ENCODE peak calls at places on chromosomes 12 and 14, in ten cellular contexts. P is GM04504; X is iPS-NIHi11; V is lower lobe of right lung; K is lung; B is COR-L47; F is stimulated activated CD8-positive, alpha-beta memory T cell treated with anti-CD3 and anti-CD28 coated beads, Interleukin-2, amount 100 ng/mL, for 1 hour; M is fibroblast of the aortic adventitia; Y is effector memory CD4-positive, alpha-beta T cell; Z is activated T-cell treated with anti-CD3 and anti-CD28 coated beads, Interleukin-2, amount 50 U/mL, for 1 hour. G is an unnamed sample.

GRCh38 chr14:21087294-21088091 is 11.0 kb downstream of the ZNF219 start:
- DNase-seq in B (peak; percentile 88), X (peak; percentile 45), P (peak; percentile 75), M (peak; percentile 95), Y (peak; percentile 79), K (no peak), Z (peak; percentile 61), F (peak; percentile 34), V (no peak), G (peak; percentile 92)

GRCh38 chr14:71511152-71511551 is 421.1 kb upstream of the RGS6 start:
- DNase-seq in F (no peak), P (no peak), Y (no peak), K (no peak), B (no peak), M (no peak), V (no peak), Z (no peak), X (no peak), G (no peak)

GRCh38 chr12:43835264-43835655 is 621 bp upstream of the TMEM117 start:
- DNase-seq in Z (no peak), F (no peak), V (no peak), P (no peak), B (no peak), Y (no peak), M (peak; percentile 17), X (no peak), K (no peak), G (no peak)

GRCh38 chr14:50082784-50083466 is 33.4 kb downstream of the VCPKMT start:
- DNase-seq in F (peak; percentile 63), Y (peak; percentile 79), Z (peak; percentile 75), M (no peak), P (no peak), V (no peak), X (no peak), K (no peak), B (no peak), G (peak; percentile 17)

GRCh38 chr12:15701721-15702156 is 87.4 kb downstream of the EPS8 start:
- DNase-seq in Y (no peak), X (no peak), F (no peak), M (peak; percentile 62), V (no peak), Z (no peak), B (no peak), P (peak; percentile 58), K (no peak), G (peak; percentile 65)

GRCh38 chr14:93173943-93174395 is 10.7 kb downstream of the MOAP1 start:
- DNase-seq in P (no peak), Y (no peak), Z (no peak), F (no peak), M (peak; percentile 10), B (no peak), K (no peak), X (no peak), V (no peak), G (peak; percentile 33)

GRCh38 chr12:27870939-27871338 is 90.9 kb upstream of the MANSC4 start:
- DNase-seq in K (no peak), Z (no peak), V (no peak), P (peak; percentile 51), B (no peak), X (no peak), Y (no peak), F (no peak), M (peak; percentile 63), G (peak; percentile 50)

GRCh38 chr14:68506021-68506644 is 286.7 kb downstream of the ZFP36L1 start:
- DNase-seq in K (no peak), X (no peak), B (no peak), Y (no peak), V (no peak), Z (no peak), P (peak; percentile 67), M (peak; percentile 64), F (no peak), G (peak; percentile 79)

GRCh38 chr14:33259764-33260163 is 321.1 kb downstream of the NPAS3 start:
- DNase-seq in K (no peak), X (no peak), B (no peak), Y (no peak), V (no peak), Z (no peak), M (no peak), P (no peak), F (no peak), G (no peak)

GRCh38 chr14:61585598-61586538 is 109.4 kb upstream of the HIF1A start:
- DNase-seq in B (no peak), F (no peak), P (peak; percentile 27), X (no peak), M (peak; percentile 84), Z (no peak), Y (no peak), K (peak; percentile 37), V (no peak), G (peak; percentile 83)

GRCh38 chr12:66397574-66397973 is 95.3 kb downstream of the HELB start:
- DNase-seq in Z (no peak), M (no peak), K (no peak), P (no peak), F (no peak), B (no peak), V (no peak), X (no peak), Y (no peak), G (peak; percentile 36)

GRCh38 chr12:131917711-131918306 is 11.3 kb upstream of the PUS1 start:
- DNase-seq in X (peak; percentile 42), F (no peak), P (no peak), Z (no peak), B (no peak), V (no peak), Y (no peak), K (no peak), M (no peak), G (no peak)

GRCh38 chr14:88870777-88871176 is 46.3 kb downstream of the TTC8 start:
- DNase-seq in B (no peak), K (no peak), M (no peak), V (no peak), Y (no peak), P (no peak), Z (no peak), X (no peak), F (no peak), G (no peak)

GRCh38 chr12:89800435-89800834 is 91.8 kb upstream of the ATP2B1 start:
- DNase-seq in X (no peak), M (no peak), F (no peak), Z (no peak), K (no peak), V (no peak), B (no peak), P (no peak), Y (no peak), G (peak; percentile 12)

GRCh38 chr12:53097564-53098353 is at the start of gene IGFBP6:
- DNase-seq in P (peak; percentile 30), B (peak; percentile 85), F (peak; percentile 35), M (peak; percentile 40), V (peak; percentile 66), Z (peak; percentile 61), Y (peak; percentile 33), X (peak; percentile 67), K (no peak), G (peak; percentile 79)

GRCh38 chr12:46956451-46957035 is 122.9 kb upstream of the PCED1B start:
- DNase-seq in M (no peak), F (no peak), P (no peak), B (no peak), Y (no peak), V (no peak), Z (no peak), X (no peak), K (no peak), G (no peak)

G was measured in ELR.